ENCODE peak calls at places on chromosomes 5 and 9, in five cellular contexts. Q, Y, T, E and A are unnamed samples.
A peak's percentile ranks its signal among the peaks of the same experiment; 100 is the strongest.

GRCh38 chr5:112933651-112934365 is 11.8 kb upstream of the REEP5 start:
- DNase-seq in Y (no peak), T (no peak), Q (peak; percentile 55), E (no peak), A (no peak)

GRCh38 chr9:137041134-137041533 is 4.8 kb downstream of the NPDC1 start:
- DNase-seq in T (no peak), Q (no peak), Y (no peak), E (no peak), A (no peak)

GRCh38 chr9:16223074-16223871 is 647.2 kb downstream of the BNC2 start:
- DNase-seq in T (no peak), Y (no peak), Q (no peak), E (peak; percentile 48), A (no peak)

GRCh38 chr5:136058031-136058971 is 29.5 kb downstream of the TGFBI start:
- DNase-seq in Q (peak; percentile 100), T (peak; percentile 99), Y (peak; percentile 87), E (no peak), A (no peak)

GRCh38 chr5:142817961-142818431 is 47.8 kb downstream of the ARHGAP26 start:
- DNase-seq in Y (no peak), T (no peak), E (no peak), Q (no peak), A (no peak)

GRCh38 chr5:150082364-150082763 is 4.0 kb downstream of the CSF1R start:
- DNase-seq in Q (no peak), Y (no peak), T (peak; percentile 38), E (no peak), A (no peak)

GRCh38 chr5:180860273-180860886 is 696 bp downstream of the ZFP62 start:
- DNase-seq in E (no peak), Y (no peak), T (no peak), Q (peak; percentile 37), A (peak; percentile 54)

GRCh38 chr9:87783180-87783579 is 57.3 kb downstream of the CTSL start:
- DNase-seq in T (no peak), E (no peak), Y (no peak), Q (no peak), A (no peak)

GRCh38 chr5:33936004-33936380 is 194 bp upstream of the RXFP3 start:
- DNase-seq in Y (peak; percentile 88), T (peak; percentile 44), Q (no peak), E (peak; percentile 21), A (peak; percentile 69)

GRCh38 chr5:157956271-157956885 is 97.4 kb upstream of the CLINT1 start:
- DNase-seq in Y (no peak), T (no peak), Q (no peak), E (no peak), A (no peak)

GRCh38 chr5:148378670-148379069 is 5.1 kb upstream of the FBXO38 start:
- DNase-seq in Y (no peak), T (no peak), E (no peak), Q (no peak), A (no peak)

GRCh38 chr5:67187318-67187717 is 9.3 kb downstream of the CD180 start:
- DNase-seq in T (no peak), Y (no peak), Q (no peak), E (no peak), A (no peak)

GRCh38 chr5:62306494-62307363 is 723 bp downstream of the KIF2A start:
- DNase-seq in Y (no peak), Q (peak; percentile 18), T (peak; percentile 54), E (peak; percentile 13), A (peak; percentile 52)

GRCh38 chr5:119527346-119527745 is 75.0 kb downstream of the HSD17B4 start:
- DNase-seq in Y (no peak), T (no peak), E (no peak), Q (peak; percentile 24), A (no peak)

GRCh38 chr5:127564002-127564769 is 46.7 kb downstream of the PRRC1 start:
- DNase-seq in Q (peak; percentile 29), E (peak; percentile 34), Y (no peak), T (peak; percentile 59), A (peak; percentile 83)

GRCh38 chr9:128375865-128376264 is 4.7 kb downstream of the URM1 start:
- DNase-seq in E (no peak), T (no peak), Y (no peak), Q (no peak), A (no peak)

GRCh38 chr5:147759441-147759840 is 23.1 kb downstream of the JAKMIP2 start:
- DNase-seq in E (no peak), Y (no peak), T (no peak), Q (no peak), A (no peak)

GRCh38 chr9:70883056-70883455 is 238.4 kb downstream of the TRPM3 start:
- DNase-seq in T (no peak), Q (peak; percentile 50), E (no peak), Y (no peak), A (no peak)